ENCODE peak calls at places on chromosomes 1 and 21, in five cellular contexts. V is T follicular helper cell; Q is stimulated activated CD8-positive, alpha-beta memory T cell treated with anti-CD3 and anti-CD28 coated beads, Interleukin-2, amount 100 ng/mL, for 1 hour; M is iPS DF 19.7; O is fibroblast of pulmonary artery. F is an unnamed sample.

GRCh38 chr1:167198518-167199133 is 22.1 kb upstream of the POU2F1 start:
- DNase-seq in V (no peak), Q (no peak), M (no peak), O (no peak), F (peak; percentile 28)

GRCh38 chr21:32173106-32173755 is 105.6 kb downstream of the MIS18A start:
- DNase-seq in V (no peak), Q (no peak), M (no peak), O (no peak), F (no peak)

GRCh38 chr1:10947181-10947580 is 65.3 kb upstream of the TARDBP start:
- DNase-seq in V (no peak), Q (no peak), M (no peak), O (no peak), F (no peak)

GRCh38 chr1:202752799-202753198 is 42.5 kb upstream of the SYT2 start:
- DNase-seq in V (no peak), Q (no peak), M (no peak), O (no peak), F (no peak)

GRCh38 chr1:39107891-39108290 is 81.7 kb downstream of the NDUFS5 start:
- DNase-seq in V (no peak), Q (no peak), M (no peak), O (no peak), F (no peak)

GRCh38 chr1:215517441-215517891 is 49.6 kb upstream of the KCTD3 start:
- DNase-seq in V (no peak), Q (no peak), M (peak; percentile 15), O (peak; percentile 18), F (no peak)

GRCh38 chr1:174535207-174535606 is 87.4 kb downstream of the GPR52 start:
- DNase-seq in V (no peak), Q (no peak), M (no peak), O (no peak), F (no peak)

GRCh38 chr1:161038523-161039153 is at the start of gene TSTD1:
- DNase-seq in V (peak; percentile 80), Q (peak; percentile 73), M (no peak), O (no peak), F (peak; percentile 78)

GRCh38 chr1:88150330-88150729 is 533.7 kb upstream of the PKN2 start:
- DNase-seq in V (no peak), Q (no peak), M (no peak), O (no peak), F (no peak)

GRCh38 chr1:33713058-33713877 is 150.6 kb upstream of the HMGB4 start:
- DNase-seq in V (no peak), Q (no peak), M (no peak), O (no peak), F (no peak)

GRCh38 chr1:241674805-241675384 is 22.8 kb downstream of the WDR64 start:
- DNase-seq in V (no peak), Q (no peak), M (no peak), O (no peak), F (no peak)

GRCh38 chr21:33770542-33770941 is 128.2 kb downstream of the ITSN1 start:
- DNase-seq in V (no peak), Q (no peak), M (no peak), O (no peak), F (no peak)

GRCh38 chr1:10287023-10287645 is 76.8 kb downstream of the KIF1B start:
- DNase-seq in V (no peak), Q (no peak), M (no peak), O (no peak), F (no peak)

GRCh38 chr1:85838238-85838637 is 130.0 kb upstream of the ZNHIT6 start:
- DNase-seq in V (no peak), Q (no peak), M (no peak), O (no peak), F (no peak)

GRCh38 chr1:160724445-160725242 is 13.0 kb upstream of the CD48 start:
- DNase-seq in V (no peak), Q (no peak), M (no peak), O (no peak), F (no peak)

GRCh38 chr1:100860397-100860991 is 34.1 kb downstream of the EXTL2 start:
- DNase-seq in V (no peak), Q (no peak), M (no peak), O (peak; percentile 87), F (no peak)

GRCh38 chr1:201295861-201296260 is 12.6 kb downstream of the PKP1 start:
- DNase-seq in V (no peak), Q (no peak), M (no peak), O (peak; percentile 40), F (no peak)

GRCh38 chr1:182080955-182081582 is 19.6 kb upstream of the ZNF648 start:
- DNase-seq in V (no peak), Q (no peak), M (no peak), O (peak; percentile 46), F (peak; percentile 1)

GRCh38 chr1:230632273-230632873 is 9.9 kb upstream of the COG2 start:
- DNase-seq in V (no peak), Q (no peak), M (peak; percentile 47), O (peak; percentile 38), F (peak; percentile 31)

GRCh38 chr1:20376171-20376570 is 85.5 kb downstream of the VWA5B1 start:
- DNase-seq in V (no peak), Q (no peak), M (no peak), O (no peak), F (no peak)

GRCh38 chr21:20024727-20025126 is 973.5 kb upstream of the NCAM2 start:
- DNase-seq in V (no peak), Q (no peak), M (no peak), O (no peak), F (no peak)

GRCh38 chr21:16770279-16770678 is 742.6 kb upstream of the CXADR start:
- DNase-seq in V (no peak), Q (no peak), M (no peak), O (peak; percentile 3), F (no peak)

GRCh38 chr1:145963218-145964019 is 956 bp downstream of the ANKRD34A start:
- DNase-seq in V (no peak), Q (no peak), M (no peak), O (peak; percentile 58), F (peak; percentile 16)

GRCh38 chr21:43782741-43783700 is 6.4 kb upstream of the RRP1 start:
- DNase-seq in V (no peak), Q (no peak), M (no peak), O (no peak), F (no peak)

GRCh38 chr1:20430355-20431290 is 55.4 kb downstream of the CAMK2N1 start:
- DNase-seq in V (peak; percentile 3), Q (no peak), M (no peak), O (peak; percentile 34), F (no peak)

GRCh38 chr1:152225678-152226077 is 1.7 kb upstream of the HRNR start:
- DNase-seq in V (no peak), Q (no peak), M (no peak), O (no peak), F (no peak)

F was measured in NCI-H774.